ENCODE peak calls at places on chromosomes 3 and 15, in ten cellular contexts. C, U, G, J, X, T, R, M, D and W are unnamed samples.

GRCh38 chr15:58118272-58118671 is 19.9 kb upstream of the AQP9 start:
- DNase-seq in C (no peak), U (no peak), G (no peak), J (no peak), X (no peak), T (no peak), R (no peak), M (no peak), D (no peak), W (no peak)

GRCh38 chr15:74580538-74581350 is 34.9 kb upstream of the CLK3 start:
- DNase-seq in C (no peak), U (peak; percentile 65), G (no peak), J (no peak), X (no peak), T (no peak), R (no peak), M (no peak), D (no peak), W (no peak)

GRCh38 chr3:72001758-72002157 is 216.8 kb upstream of the PROK2 start:
- DNase-seq in C (no peak), U (no peak), G (no peak), J (no peak), X (no peak), T (no peak), R (no peak), M (no peak), D (no peak), W (no peak)

GRCh38 chr3:1766384-1766783 is 332.3 kb upstream of the CNTN4 start:
- DNase-seq in C (no peak), U (no peak), G (no peak), J (no peak), X (no peak), T (no peak), R (no peak), M (no peak), D (no peak), W (no peak)

GRCh38 chr15:46865155-46865554 is 852.1 kb upstream of the SEMA6D start:
- DNase-seq in C (no peak), U (no peak), G (no peak), J (no peak), X (no peak), T (no peak), R (no peak), M (no peak), D (no peak), W (no peak)

GRCh38 chr3:121885386-121885785 is 8.8 kb upstream of the SLC15A2 start:
- DNase-seq in C (no peak), U (no peak), G (no peak), J (no peak), X (no peak), T (no peak), R (peak; percentile 64), M (no peak), D (no peak), W (peak; percentile 9)

GRCh38 chr15:27045796-27046195 is 74.8 kb downstream of the GABRG3 start:
- DNase-seq in C (no peak), U (no peak), G (no peak), J (no peak), X (no peak), T (no peak), R (no peak), M (no peak), D (no peak), W (no peak)

GRCh38 chr3:157100997-157101396 is 59.0 kb downstream of the CCNL1 start:
- DNase-seq in C (no peak), U (peak; percentile 27), G (no peak), J (no peak), X (no peak), T (no peak), R (no peak), M (no peak), D (no peak), W (no peak)

GRCh38 chr15:63380151-63380827 is 1.4 kb downstream of the CA12 start:
- DNase-seq in C (no peak), U (no peak), G (no peak), J (no peak), X (no peak), T (no peak), R (no peak), M (peak; percentile 15), D (no peak), W (no peak)

GRCh38 chr3:43726511-43726910 is 35.8 kb downstream of the ABHD5 start:
- DNase-seq in C (no peak), U (no peak), G (no peak), J (no peak), X (no peak), T (no peak), R (peak; percentile 81), M (peak; percentile 52), D (no peak), W (peak; percentile 36)

GRCh38 chr3:193884652-193885051 is 251.3 kb upstream of the HES1 start:
- DNase-seq in C (peak; percentile 28), U (peak; percentile 35), G (no peak), J (no peak), X (no peak), T (no peak), R (no peak), M (no peak), D (no peak), W (no peak)

GRCh38 chr3:13500133-13500885 is 20.2 kb downstream of the HDAC11 start:
- DNase-seq in C (peak; percentile 56), U (no peak), G (no peak), J (peak; percentile 64), X (peak; percentile 65), T (no peak), R (no peak), M (no peak), D (no peak), W (peak; percentile 28)

GRCh38 chr3:61868499-61868898 is 307.1 kb downstream of the PTPRG start:
- DNase-seq in C (no peak), U (no peak), G (no peak), J (no peak), X (no peak), T (no peak), R (no peak), M (no peak), D (no peak), W (no peak)

GRCh38 chr3:126431103-126431534 is 36.4 kb downstream of the CFAP100 start:
- DNase-seq in C (no peak), U (no peak), G (peak; percentile 43), J (no peak), X (no peak), T (no peak), R (no peak), M (no peak), D (no peak), W (no peak)

DNA sequence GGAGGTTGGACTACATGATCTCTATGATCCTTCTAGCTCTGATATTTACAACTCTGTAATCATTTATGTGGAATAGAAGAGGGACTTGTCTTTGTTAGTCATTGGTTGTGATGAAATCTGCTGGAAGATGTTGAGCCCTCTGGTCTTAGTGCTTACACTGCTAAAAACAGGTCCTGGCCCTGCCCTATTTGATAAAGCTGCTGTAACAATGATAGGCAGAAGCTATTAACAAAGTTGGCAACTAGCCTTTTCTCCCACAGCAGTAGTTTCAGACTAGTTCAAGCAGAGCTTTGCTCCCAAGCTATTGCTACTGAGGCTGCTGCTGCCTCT is 139.9 kb downstream of the RBPMS2 start:
- DNase-seq in C (no peak), U (peak; percentile 91), G (no peak), J (no peak), X (no peak), T (no peak), R (peak; percentile 86), M (peak; percentile 55), D (no peak), W (peak; percentile 89)
- H3K4me3 ChIP-seq in C (no peak overlapping the region), U (no peak overlapping the region), G (no peak overlapping the region), J (no peak overlapping the region), X (no peak overlapping the region), T (no peak overlapping the region), R (no peak overlapping the region), M (no peak overlapping the region), D (no peak overlapping the region), W (no peak overlapping the region)

GRCh38 chr15:95716708-95717107 is 613.8 kb upstream of the NR2F2 start:
- DNase-seq in C (no peak), U (no peak), G (no peak), J (no peak), X (no peak), T (no peak), R (no peak), M (no peak), D (no peak), W (no peak)
- H3K4me3 ChIP-seq in C (no peak overlapping the region), U (no peak overlapping the region), G (no peak overlapping the region), J (no peak overlapping the region), X (no peak overlapping the region), T (no peak overlapping the region), R (no peak overlapping the region), M (no peak overlapping the region), D (no peak overlapping the region), W (no peak overlapping the region)

DNA sequence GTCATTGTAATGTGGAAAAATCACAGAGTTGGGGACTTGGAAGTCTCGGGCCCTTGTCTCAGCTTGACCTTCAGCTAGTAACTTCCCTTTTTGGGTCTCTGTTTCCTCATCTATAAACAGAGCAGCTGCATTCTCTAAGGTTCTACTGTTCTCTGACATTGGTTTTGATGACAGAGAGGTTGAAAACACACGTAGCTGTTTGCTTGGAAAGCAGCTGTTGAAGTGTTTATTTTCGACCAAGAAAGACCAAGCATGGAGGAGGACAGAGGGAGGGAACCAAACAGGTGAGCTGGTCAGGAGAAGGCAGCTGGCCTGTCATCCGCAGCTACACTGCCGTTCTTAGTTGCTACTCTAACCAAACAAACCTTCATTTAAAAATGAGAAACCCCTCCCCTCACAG is 65.5 kb downstream of the MEIS2 start:
- DNase-seq in C (no peak), U (no peak), G (no peak), J (no peak), X (no peak), T (no peak), R (no peak), M (no peak), D (no peak), W (no peak)
- H3K4me3 ChIP-seq in C (no peak overlapping the region), U (no peak overlapping the region), G (no peak overlapping the region), J (no peak overlapping the region), X (no peak overlapping the region), T (no peak overlapping the region), R (no peak overlapping the region), M (no peak overlapping the region), D (no peak overlapping the region), W (no peak overlapping the region)

GRCh38 chr3:55692295-55692957 is 205.3 kb upstream of the WNT5A start:
- DNase-seq in C (no peak), U (peak; percentile 2), G (no peak), J (no peak), X (no peak), T (no peak), R (no peak), M (no peak), D (no peak), W (no peak)

GRCh38 chr3:55688154-55688553 is 201.0 kb upstream of the WNT5A start:
- DNase-seq in C (no peak), U (no peak), G (no peak), J (no peak), X (no peak), T (no peak), R (no peak), M (no peak), D (no peak), W (no peak)

GRCh38 chr3:55692958-55693558 is 206.0 kb upstream of the WNT5A start:
- DNase-seq in C (no peak), U (peak; percentile 1), G (no peak), J (no peak), X (no peak), T (no peak), R (peak; percentile 61), M (peak; percentile 58), D (no peak), W (peak; percentile 4)

GRCh38 chr3:55690161-55690560 is 203.1 kb upstream of the WNT5A start:
- DNase-seq in C (no peak), U (no peak), G (no peak), J (no peak), X (no peak), T (no peak), R (no peak), M (no peak), D (no peak), W (no peak)

GRCh38 chr3:55690746-55691540 is 203.8 kb upstream of the WNT5A start:
- DNase-seq in C (no peak), U (no peak), G (no peak), J (no peak), X (no peak), T (no peak), R (no peak), M (no peak), D (no peak), W (no peak)
- H3K4me3 ChIP-seq in C (no peak overlapping the region), U (no peak overlapping the region), G (no peak overlapping the region), J (no peak overlapping the region), X (no peak overlapping the region), T (no peak overlapping the region), R (no peak overlapping the region), M (no peak overlapping the region), D (no peak overlapping the region), W (no peak overlapping the region)